ENCODE peak calls at places on chromosomes 5 and 9, in ten cellular contexts. One of them, this sample, is unnamed.

GRCh38 chr5:172910828-172911627 is 48.2 kb upstream of the RPL26L1 start:
- DNase-seq in naive thymus-derived CD4-positive, alpha-beta T cell: no peak
- DNase-seq in stimulated activated CD4-positive, alpha-beta T cell treated with anti-CD3 and anti-CD28 coated beads, Interleukin-1b, Interleukin-23, amount 100 ng/mL, for 4 hours: no peak
- DNase-seq in NCI-H345: no peak
- DNase-seq in mesenteric fat pad: no peak
- DNase-seq in GM04503: peak; percentile 56
- DNase-seq in neuronal stem cell: no peak
- DNase-seq in stimulated activated naive CD8-positive, alpha-beta T cell treated with anti-CD3 and anti-CD28 coated beads, Interleukin-15, amount 100 ng/mL, for 72 hours: no peak
- DNase-seq in right lobe of liver: peak; percentile 82
- DNase-seq in CD8-positive, alpha-beta memory T cell: no peak
- DNase-seq in this sample: no peak

GRCh38 chr5:160469156-160470144 is 47.8 kb downstream of the PTTG1 start:
- DNase-seq in mesenteric fat pad: no peak
- DNase-seq in stimulated activated naive CD8-positive, alpha-beta T cell treated with anti-CD3 and anti-CD28 coated beads, Interleukin-15, amount 100 ng/mL, for 72 hours: no peak
- DNase-seq in GM04503: no peak
- DNase-seq in NCI-H345: no peak
- DNase-seq in right lobe of liver: no peak
- DNase-seq in stimulated activated CD4-positive, alpha-beta T cell treated with anti-CD3 and anti-CD28 coated beads, Interleukin-1b, Interleukin-23, amount 100 ng/mL, for 4 hours: no peak
- DNase-seq in CD8-positive, alpha-beta memory T cell: no peak
- DNase-seq in neuronal stem cell: no peak
- DNase-seq in naive thymus-derived CD4-positive, alpha-beta T cell: no peak
- DNase-seq in this sample: no peak

GRCh38 chr5:37834542-37835399 is 5.1 kb downstream of the GDNF start:
- DNase-seq in naive thymus-derived CD4-positive, alpha-beta T cell: no peak
- DNase-seq in stimulated activated CD4-positive, alpha-beta T cell treated with anti-CD3 and anti-CD28 coated beads, Interleukin-1b, Interleukin-23, amount 100 ng/mL, for 4 hours: no peak
- DNase-seq in neuronal stem cell: no peak
- DNase-seq in GM04503: no peak
- DNase-seq in mesenteric fat pad: no peak
- DNase-seq in CD8-positive, alpha-beta memory T cell: no peak
- DNase-seq in NCI-H345: no peak
- DNase-seq in stimulated activated naive CD8-positive, alpha-beta T cell treated with anti-CD3 and anti-CD28 coated beads, Interleukin-15, amount 100 ng/mL, for 72 hours: no peak
- DNase-seq in right lobe of liver: no peak
- DNase-seq in this sample: no peak

GRCh38 chr5:103330875-103331274 is 72.3 kb downstream of the MACIR start:
- DNase-seq in CD8-positive, alpha-beta memory T cell: no peak
- DNase-seq in GM04503: no peak
- DNase-seq in right lobe of liver: no peak
- DNase-seq in NCI-H345: no peak
- DNase-seq in stimulated activated CD4-positive, alpha-beta T cell treated with anti-CD3 and anti-CD28 coated beads, Interleukin-1b, Interleukin-23, amount 100 ng/mL, for 4 hours: no peak
- DNase-seq in neuronal stem cell: no peak
- DNase-seq in naive thymus-derived CD4-positive, alpha-beta T cell: no peak
- DNase-seq in mesenteric fat pad: no peak
- DNase-seq in stimulated activated naive CD8-positive, alpha-beta T cell treated with anti-CD3 and anti-CD28 coated beads, Interleukin-15, amount 100 ng/mL, for 72 hours: no peak
- DNase-seq in this sample: no peak

GRCh38 chr5:88719434-88719833 is 163.6 kb downstream of the MEF2C start:
- DNase-seq in neuronal stem cell: no peak
- DNase-seq in right lobe of liver: no peak
- DNase-seq in stimulated activated CD4-positive, alpha-beta T cell treated with anti-CD3 and anti-CD28 coated beads, Interleukin-1b, Interleukin-23, amount 100 ng/mL, for 4 hours: no peak
- DNase-seq in mesenteric fat pad: no peak
- DNase-seq in NCI-H345: no peak
- DNase-seq in stimulated activated naive CD8-positive, alpha-beta T cell treated with anti-CD3 and anti-CD28 coated beads, Interleukin-15, amount 100 ng/mL, for 72 hours: no peak
- DNase-seq in CD8-positive, alpha-beta memory T cell: no peak
- DNase-seq in naive thymus-derived CD4-positive, alpha-beta T cell: no peak
- DNase-seq in GM04503: no peak
- DNase-seq in this sample: no peak

GRCh38 chr5:110590187-110590586 is 136.3 kb downstream of the TMEM232 start:
- DNase-seq in right lobe of liver: no peak
- DNase-seq in GM04503: peak; percentile 1
- DNase-seq in naive thymus-derived CD4-positive, alpha-beta T cell: peak; percentile 9
- DNase-seq in mesenteric fat pad: no peak
- DNase-seq in CD8-positive, alpha-beta memory T cell: no peak
- DNase-seq in neuronal stem cell: no peak
- DNase-seq in NCI-H345: peak; percentile 0
- DNase-seq in stimulated activated naive CD8-positive, alpha-beta T cell treated with anti-CD3 and anti-CD28 coated beads, Interleukin-15, amount 100 ng/mL, for 72 hours: no peak
- DNase-seq in stimulated activated CD4-positive, alpha-beta T cell treated with anti-CD3 and anti-CD28 coated beads, Interleukin-1b, Interleukin-23, amount 100 ng/mL, for 4 hours: no peak
- DNase-seq in this sample: no peak

GRCh38 chr9:4677392-4677791 is 2.0 kb upstream of the CDC37L1 start:
- DNase-seq in GM04503: no peak
- DNase-seq in stimulated activated naive CD8-positive, alpha-beta T cell treated with anti-CD3 and anti-CD28 coated beads, Interleukin-15, amount 100 ng/mL, for 72 hours: no peak
- DNase-seq in CD8-positive, alpha-beta memory T cell: no peak
- DNase-seq in NCI-H345: no peak
- DNase-seq in stimulated activated CD4-positive, alpha-beta T cell treated with anti-CD3 and anti-CD28 coated beads, Interleukin-1b, Interleukin-23, amount 100 ng/mL, for 4 hours: no peak
- DNase-seq in right lobe of liver: no peak
- DNase-seq in mesenteric fat pad: no peak
- DNase-seq in neuronal stem cell: no peak
- DNase-seq in naive thymus-derived CD4-positive, alpha-beta T cell: no peak
- DNase-seq in this sample: no peak

GRCh38 chr5:148697177-148697820 is 43.0 kb upstream of the HTR4 start:
- DNase-seq in naive thymus-derived CD4-positive, alpha-beta T cell: no peak
- DNase-seq in mesenteric fat pad: no peak
- DNase-seq in GM04503: peak; percentile 23
- DNase-seq in NCI-H345: no peak
- DNase-seq in neuronal stem cell: no peak
- DNase-seq in CD8-positive, alpha-beta memory T cell: no peak
- DNase-seq in stimulated activated naive CD8-positive, alpha-beta T cell treated with anti-CD3 and anti-CD28 coated beads, Interleukin-15, amount 100 ng/mL, for 72 hours: no peak
- DNase-seq in stimulated activated CD4-positive, alpha-beta T cell treated with anti-CD3 and anti-CD28 coated beads, Interleukin-1b, Interleukin-23, amount 100 ng/mL, for 4 hours: no peak
- DNase-seq in right lobe of liver: no peak
- DNase-seq in this sample: no peak

GRCh38 chr9:37424686-37425297 is 2.3 kb downstream of the GRHPR start:
- DNase-seq in CD8-positive, alpha-beta memory T cell: no peak
- DNase-seq in mesenteric fat pad: no peak
- DNase-seq in GM04503: no peak
- DNase-seq in right lobe of liver: no peak
- DNase-seq in naive thymus-derived CD4-positive, alpha-beta T cell: no peak
- DNase-seq in stimulated activated CD4-positive, alpha-beta T cell treated with anti-CD3 and anti-CD28 coated beads, Interleukin-1b, Interleukin-23, amount 100 ng/mL, for 4 hours: no peak
- DNase-seq in NCI-H345: no peak
- DNase-seq in neuronal stem cell: no peak
- DNase-seq in stimulated activated naive CD8-positive, alpha-beta T cell treated with anti-CD3 and anti-CD28 coated beads, Interleukin-15, amount 100 ng/mL, for 72 hours: no peak
- DNase-seq in this sample: no peak

GRCh38 chr5:89399553-89399952 is 516.6 kb upstream of the MEF2C start:
- DNase-seq in mesenteric fat pad: no peak
- DNase-seq in naive thymus-derived CD4-positive, alpha-beta T cell: no peak
- DNase-seq in GM04503: no peak
- DNase-seq in neuronal stem cell: no peak
- DNase-seq in stimulated activated naive CD8-positive, alpha-beta T cell treated with anti-CD3 and anti-CD28 coated beads, Interleukin-15, amount 100 ng/mL, for 72 hours: no peak
- DNase-seq in right lobe of liver: no peak
- DNase-seq in stimulated activated CD4-positive, alpha-beta T cell treated with anti-CD3 and anti-CD28 coated beads, Interleukin-1b, Interleukin-23, amount 100 ng/mL, for 4 hours: no peak
- DNase-seq in CD8-positive, alpha-beta memory T cell: no peak
- DNase-seq in NCI-H345: no peak
- DNase-seq in this sample: no peak

GRCh38 chr5:42989198-42989597 is 50.9 kb downstream of the ANXA2R start:
- DNase-seq in naive thymus-derived CD4-positive, alpha-beta T cell: no peak
- DNase-seq in stimulated activated CD4-positive, alpha-beta T cell treated with anti-CD3 and anti-CD28 coated beads, Interleukin-1b, Interleukin-23, amount 100 ng/mL, for 4 hours: no peak
- DNase-seq in right lobe of liver: no peak
- DNase-seq in NCI-H345: no peak
- DNase-seq in neuronal stem cell: no peak
- DNase-seq in stimulated activated naive CD8-positive, alpha-beta T cell treated with anti-CD3 and anti-CD28 coated beads, Interleukin-15, amount 100 ng/mL, for 72 hours: no peak
- DNase-seq in GM04503: no peak
- DNase-seq in mesenteric fat pad: no peak
- DNase-seq in CD8-positive, alpha-beta memory T cell: peak; percentile 29
- DNase-seq in this sample: no peak

GRCh38 chr5:59197911-59198310 is 615.0 kb downstream of the RAB3C start:
- DNase-seq in right lobe of liver: no peak
- DNase-seq in neuronal stem cell: no peak
- DNase-seq in naive thymus-derived CD4-positive, alpha-beta T cell: no peak
- DNase-seq in stimulated activated CD4-positive, alpha-beta T cell treated with anti-CD3 and anti-CD28 coated beads, Interleukin-1b, Interleukin-23, amount 100 ng/mL, for 4 hours: no peak
- DNase-seq in stimulated activated naive CD8-positive, alpha-beta T cell treated with anti-CD3 and anti-CD28 coated beads, Interleukin-15, amount 100 ng/mL, for 72 hours: no peak
- DNase-seq in CD8-positive, alpha-beta memory T cell: no peak
- DNase-seq in NCI-H345: no peak
- DNase-seq in mesenteric fat pad: no peak
- DNase-seq in GM04503: no peak
- DNase-seq in this sample: no peak

GRCh38 chr9:95434116-95435073 is 82.4 kb downstream of the PTCH1 start:
- DNase-seq in naive thymus-derived CD4-positive, alpha-beta T cell: no peak
- DNase-seq in stimulated activated naive CD8-positive, alpha-beta T cell treated with anti-CD3 and anti-CD28 coated beads, Interleukin-15, amount 100 ng/mL, for 72 hours: no peak
- DNase-seq in mesenteric fat pad: no peak
- DNase-seq in right lobe of liver: no peak
- DNase-seq in stimulated activated CD4-positive, alpha-beta T cell treated with anti-CD3 and anti-CD28 coated beads, Interleukin-1b, Interleukin-23, amount 100 ng/mL, for 4 hours: no peak
- DNase-seq in GM04503: no peak
- DNase-seq in neuronal stem cell: no peak
- DNase-seq in CD8-positive, alpha-beta memory T cell: no peak
- DNase-seq in NCI-H345: no peak
- DNase-seq in this sample: no peak

GRCh38 chr9:91949946-91950664 is at the start of gene ROR2:
- DNase-seq in stimulated activated CD4-positive, alpha-beta T cell treated with anti-CD3 and anti-CD28 coated beads, Interleukin-1b, Interleukin-23, amount 100 ng/mL, for 4 hours: peak; percentile 46
- DNase-seq in NCI-H345: peak; percentile 74
- DNase-seq in GM04503: no peak
- DNase-seq in stimulated activated naive CD8-positive, alpha-beta T cell treated with anti-CD3 and anti-CD28 coated beads, Interleukin-15, amount 100 ng/mL, for 72 hours: peak; percentile 75
- DNase-seq in naive thymus-derived CD4-positive, alpha-beta T cell: no peak
- DNase-seq in mesenteric fat pad: no peak
- DNase-seq in neuronal stem cell: peak; percentile 88
- DNase-seq in right lobe of liver: peak; percentile 43
- DNase-seq in CD8-positive, alpha-beta memory T cell: peak; percentile 49
- DNase-seq in this sample: peak; percentile 76

GRCh38 chr5:58459276-58459859 is 518 bp downstream of the PLK2 start:
- DNase-seq in stimulated activated CD4-positive, alpha-beta T cell treated with anti-CD3 and anti-CD28 coated beads, Interleukin-1b, Interleukin-23, amount 100 ng/mL, for 4 hours: peak; percentile 19
- DNase-seq in mesenteric fat pad: peak; percentile 89
- DNase-seq in stimulated activated naive CD8-positive, alpha-beta T cell treated with anti-CD3 and anti-CD28 coated beads, Interleukin-15, amount 100 ng/mL, for 72 hours: no peak
- DNase-seq in NCI-H345: peak; percentile 32
- DNase-seq in right lobe of liver: peak; percentile 51
- DNase-seq in naive thymus-derived CD4-positive, alpha-beta T cell: no peak
- DNase-seq in GM04503: no peak
- DNase-seq in neuronal stem cell: no peak
- DNase-seq in CD8-positive, alpha-beta memory T cell: no peak
- DNase-seq in this sample: peak; percentile 41

GRCh38 chr9:35198191-35198590 is 36.4 kb downstream of the UNC13B start:
- DNase-seq in CD8-positive, alpha-beta memory T cell: no peak
- DNase-seq in stimulated activated naive CD8-positive, alpha-beta T cell treated with anti-CD3 and anti-CD28 coated beads, Interleukin-15, amount 100 ng/mL, for 72 hours: no peak
- DNase-seq in mesenteric fat pad: no peak
- DNase-seq in right lobe of liver: no peak
- DNase-seq in stimulated activated CD4-positive, alpha-beta T cell treated with anti-CD3 and anti-CD28 coated beads, Interleukin-1b, Interleukin-23, amount 100 ng/mL, for 4 hours: no peak
- DNase-seq in naive thymus-derived CD4-positive, alpha-beta T cell: no peak
- DNase-seq in NCI-H345: no peak
- DNase-seq in neuronal stem cell: no peak
- DNase-seq in GM04503: no peak
- DNase-seq in this sample: no peak

GRCh38 chr5:81971086-81971693 is 633 bp upstream of the ATG10 start:
- DNase-seq in mesenteric fat pad: no peak
- DNase-seq in naive thymus-derived CD4-positive, alpha-beta T cell: peak; percentile 67
- DNase-seq in NCI-H345: peak; percentile 5
- DNase-seq in CD8-positive, alpha-beta memory T cell: peak; percentile 62
- DNase-seq in stimulated activated naive CD8-positive, alpha-beta T cell treated with anti-CD3 and anti-CD28 coated beads, Interleukin-15, amount 100 ng/mL, for 72 hours: peak; percentile 16
- DNase-seq in GM04503: no peak
- DNase-seq in neuronal stem cell: no peak
- DNase-seq in stimulated activated CD4-positive, alpha-beta T cell treated with anti-CD3 and anti-CD28 coated beads, Interleukin-1b, Interleukin-23, amount 100 ng/mL, for 4 hours: no peak
- DNase-seq in right lobe of liver: no peak
- DNase-seq in this sample: peak; percentile 4

GRCh38 chr5:176647870-176648466 is 684 bp downstream of the TSPAN17 start:
- DNase-seq in stimulated activated naive CD8-positive, alpha-beta T cell treated with anti-CD3 and anti-CD28 coated beads, Interleukin-15, amount 100 ng/mL, for 72 hours: no peak
- DNase-seq in stimulated activated CD4-positive, alpha-beta T cell treated with anti-CD3 and anti-CD28 coated beads, Interleukin-1b, Interleukin-23, amount 100 ng/mL, for 4 hours: no peak
- DNase-seq in NCI-H345: peak; percentile 75
- DNase-seq in mesenteric fat pad: no peak
- DNase-seq in neuronal stem cell: no peak
- DNase-seq in naive thymus-derived CD4-positive, alpha-beta T cell: no peak
- DNase-seq in CD8-positive, alpha-beta memory T cell: peak; percentile 16
- DNase-seq in right lobe of liver: peak; percentile 74
- DNase-seq in GM04503: no peak
- DNase-seq in this sample: peak; percentile 21

GRCh38 chr5:132778856-132779255 is 1.8 kb upstream of the SEPTIN8 start:
- DNase-seq in naive thymus-derived CD4-positive, alpha-beta T cell: no peak
- DNase-seq in right lobe of liver: no peak
- DNase-seq in NCI-H345: no peak
- DNase-seq in CD8-positive, alpha-beta memory T cell: no peak
- DNase-seq in stimulated activated naive CD8-positive, alpha-beta T cell treated with anti-CD3 and anti-CD28 coated beads, Interleukin-15, amount 100 ng/mL, for 72 hours: no peak
- DNase-seq in stimulated activated CD4-positive, alpha-beta T cell treated with anti-CD3 and anti-CD28 coated beads, Interleukin-1b, Interleukin-23, amount 100 ng/mL, for 4 hours: no peak
- DNase-seq in mesenteric fat pad: no peak
- DNase-seq in GM04503: no peak
- DNase-seq in neuronal stem cell: no peak
- DNase-seq in this sample: no peak

GRCh38 chr5:112787261-112787660 is 49.6 kb downstream of the APC start:
- DNase-seq in GM04503: no peak
- DNase-seq in NCI-H345: no peak
- DNase-seq in mesenteric fat pad: no peak
- DNase-seq in neuronal stem cell: no peak
- DNase-seq in CD8-positive, alpha-beta memory T cell: no peak
- DNase-seq in stimulated activated naive CD8-positive, alpha-beta T cell treated with anti-CD3 and anti-CD28 coated beads, Interleukin-15, amount 100 ng/mL, for 72 hours: no peak
- DNase-seq in stimulated activated CD4-positive, alpha-beta T cell treated with anti-CD3 and anti-CD28 coated beads, Interleukin-1b, Interleukin-23, amount 100 ng/mL, for 4 hours: no peak
- DNase-seq in right lobe of liver: no peak
- DNase-seq in naive thymus-derived CD4-positive, alpha-beta T cell: no peak
- DNase-seq in this sample: no peak

GRCh38 chr5:138033916-138034315 is 1.0 kb upstream of the FAM13B start:
- DNase-seq in GM04503: peak; percentile 67
- DNase-seq in CD8-positive, alpha-beta memory T cell: no peak
- DNase-seq in NCI-H345: no peak
- DNase-seq in right lobe of liver: no peak
- DNase-seq in naive thymus-derived CD4-positive, alpha-beta T cell: no peak
- DNase-seq in neuronal stem cell: no peak
- DNase-seq in stimulated activated naive CD8-positive, alpha-beta T cell treated with anti-CD3 and anti-CD28 coated beads, Interleukin-15, amount 100 ng/mL, for 72 hours: no peak
- DNase-seq in mesenteric fat pad: no peak
- DNase-seq in stimulated activated CD4-positive, alpha-beta T cell treated with anti-CD3 and anti-CD28 coated beads, Interleukin-1b, Interleukin-23, amount 100 ng/mL, for 4 hours: no peak
- DNase-seq in this sample: no peak

GRCh38 chr5:86909896-86910295 is 292.2 kb downstream of the COX7C start:
- DNase-seq in CD8-positive, alpha-beta memory T cell: no peak
- DNase-seq in right lobe of liver: no peak
- DNase-seq in GM04503: peak; percentile 76
- DNase-seq in NCI-H345: no peak
- DNase-seq in stimulated activated naive CD8-positive, alpha-beta T cell treated with anti-CD3 and anti-CD28 coated beads, Interleukin-15, amount 100 ng/mL, for 72 hours: no peak
- DNase-seq in naive thymus-derived CD4-positive, alpha-beta T cell: no peak
- DNase-seq in neuronal stem cell: no peak
- DNase-seq in mesenteric fat pad: no peak
- DNase-seq in stimulated activated CD4-positive, alpha-beta T cell treated with anti-CD3 and anti-CD28 coated beads, Interleukin-1b, Interleukin-23, amount 100 ng/mL, for 4 hours: no peak
- DNase-seq in this sample: no peak

GRCh38 chr5:91293131-91293530 is 90.0 kb downstream of the ARRDC3 start:
- DNase-seq in stimulated activated CD4-positive, alpha-beta T cell treated with anti-CD3 and anti-CD28 coated beads, Interleukin-1b, Interleukin-23, amount 100 ng/mL, for 4 hours: no peak
- DNase-seq in GM04503: no peak
- DNase-seq in right lobe of liver: no peak
- DNase-seq in neuronal stem cell: peak; percentile 44
- DNase-seq in CD8-positive, alpha-beta memory T cell: no peak
- DNase-seq in naive thymus-derived CD4-positive, alpha-beta T cell: no peak
- DNase-seq in mesenteric fat pad: no peak
- DNase-seq in NCI-H345: no peak
- DNase-seq in stimulated activated naive CD8-positive, alpha-beta T cell treated with anti-CD3 and anti-CD28 coated beads, Interleukin-15, amount 100 ng/mL, for 72 hours: no peak
- DNase-seq in this sample: no peak